ENCODE peak calls at places on chromosomes 13 and 19, in eight cellular contexts. G is colonic mucosa; L is effector memory CD8-positive, alpha-beta T cell; V is activated naive CD4-positive, alpha-beta T cell treated with anti-CD3 and anti-CD28 coated beads for 36 hours; W is Calu3; Z is COR-L47; U is WERI-Rb-1; D is NCI-H774. Q is an unnamed sample.

GRCh38 chr13:109743706-109744453 is 42.5 kb downstream of the IRS2 start:
- DNase-seq in G (peak), L (no peak), V (peak), W (peak), Z (peak), U (peak), D (peak), Q (no peak)

GRCh38 chr13:44141213-44141724 is 232.4 kb upstream of the SERP2 start:
- DNase-seq in G (peak), L (no peak), V (peak), W (no peak), Z (no peak), U (no peak), D (no peak), Q (no peak)

GRCh38 chr19:49359851-49360845 is 2.1 kb downstream of the TEAD2 start:
- DNase-seq in G (no peak), L (no peak), V (no peak), W (no peak), Z (no peak), U (no peak), D (no peak), Q (no peak)

GRCh38 chr19:38089440-38089839 is 134.6 kb downstream of the DPF1 start:
- DNase-seq in G (no peak), L (no peak), V (no peak), W (no peak), Z (no peak), U (no peak), D (no peak), Q (no peak)

GRCh38 chr19:30968210-30968609 is 381.0 kb downstream of the TSHZ3 start:
- DNase-seq in G (no peak), L (no peak), V (no peak), W (no peak), Z (no peak), U (no peak), D (no peak), Q (no peak)

GRCh38 chr19:39406656-39407393 is at the start of gene ZFP36:
- DNase-seq in G (peak), L (peak), V (peak), W (peak), Z (peak), U (peak), D (peak), Q (no peak)

GRCh38 chr13:44471686-44472085 is 98.1 kb downstream of the SERP2 start:
- DNase-seq in G (no peak), L (no peak), V (no peak), W (no peak), Z (no peak), U (no peak), D (no peak), Q (no peak)

GRCh38 chr13:106477303-106477702 is 58.2 kb downstream of the EFNB2 start:
- DNase-seq in G (peak), L (no peak), V (no peak), W (no peak), Z (no peak), U (no peak), D (peak), Q (no peak)

GRCh38 chr19:49497047-49497789 is 984 bp downstream of the RPS11 start:
- DNase-seq in G (peak), L (peak), V (peak), W (peak), Z (peak), U (peak), D (peak), Q (no peak)

GRCh38 chr19:33207040-33207620 is 13.0 kb downstream of the LRP3 start:
- DNase-seq in G (no peak), L (no peak), V (no peak), W (no peak), Z (no peak), U (no peak), D (no peak), Q (no peak)

GRCh38 chr19:17370026-17370587 is 7.0 kb downstream of the PLVAP start:
- DNase-seq in G (no peak), L (no peak), V (no peak), W (no peak), Z (no peak), U (no peak), D (no peak), Q (no peak)

GRCh38 chr19:56837892-56838679 is 2.4 kb downstream of the PEG3 start:
- DNase-seq in G (peak), L (no peak), V (peak), W (no peak), Z (no peak), U (peak), D (no peak), Q (no peak)

GRCh38 chr13:42847891-42848663 is 66.7 kb downstream of the FAM216B start:
- DNase-seq in G (no peak), L (no peak), V (no peak), W (no peak), Z (no peak), U (no peak), D (no peak), Q (no peak)

GRCh38 chr19:6802336-6803035 is 30.0 kb downstream of the VAV1 start:
- DNase-seq in G (peak), L (peak), V (peak), W (no peak), Z (no peak), U (no peak), D (peak), Q (no peak)

GRCh38 chr13:98225036-98225940 is 48.2 kb upstream of the RNF113B start:
- DNase-seq in G (no peak), L (no peak), V (no peak), W (no peak), Z (no peak), U (no peak), D (no peak), Q (no peak)

GRCh38 chr19:41909706-41910105 is 18.5 kb downstream of the ERFL start:
- DNase-seq in G (no peak), L (no peak), V (no peak), W (no peak), Z (no peak), U (no peak), D (no peak), Q (no peak)

GRCh38 chr13:91313103-91313502 is 34.4 kb upstream of the MIR17HG start:
- DNase-seq in G (no peak), L (peak), V (peak), W (no peak), Z (peak), U (no peak), D (no peak), Q (no peak)

GRCh38 chr13:51797664-51798488 is 6.1 kb downstream of the DHRS12 start:
- DNase-seq in G (peak), L (peak), V (peak), W (peak), Z (peak), U (peak), D (peak), Q (no peak)

GRCh38 chr13:79679334-79679733 is 198.4 kb downstream of the NDFIP2 start:
- DNase-seq in G (peak), L (peak), V (peak), W (peak), Z (peak), U (peak), D (no peak), Q (no peak)

GRCh38 chr13:19085258-19085657 is 96.4 kb downstream of the TUBA3C start:
- DNase-seq in G (no peak), L (no peak), V (no peak), W (no peak), Z (no peak), U (no peak), D (no peak), Q (no peak)

GRCh38 chr19:18298601-18299000 is 17.2 kb upstream of the JUND start:
- DNase-seq in G (no peak), L (no peak), V (peak), W (no peak), Z (no peak), U (no peak), D (no peak), Q (no peak)

GRCh38 chr13:39362652-39363390 is 240.2 kb downstream of the LHFPL6 start:
- DNase-seq in G (no peak), L (no peak), V (no peak), W (no peak), Z (no peak), U (peak), D (no peak), Q (no peak)

GRCh38 chr13:47908200-47908902 is 92.7 kb downstream of the SUCLA2 start:
- DNase-seq in G (no peak), L (no peak), V (no peak), W (no peak), Z (no peak), U (no peak), D (no peak), Q (no peak)

GRCh38 chr13:50650936-50651638 is 192.4 kb downstream of the DLEU7 start:
- DNase-seq in G (no peak), L (no peak), V (no peak), W (no peak), Z (peak), U (no peak), D (no peak), Q (no peak)

GRCh38 chr13:72839831-72840426 is 58.0 kb downstream of the PIBF1 start:
- DNase-seq in G (peak), L (no peak), V (peak), W (peak), Z (peak), U (peak), D (peak), Q (no peak)

GRCh38 chr13:39655569-39656324 is at the start of gene COG6:
- DNase-seq in G (peak), L (peak), V (peak), W (peak), Z (peak), U (peak), D (peak), Q (peak)

GRCh38 chr13:112567161-112567862 is 20.6 kb downstream of the TUBGCP3 start:
- DNase-seq in G (no peak), L (no peak), V (no peak), W (no peak), Z (no peak), U (no peak), D (no peak), Q (no peak)

GRCh38 chr13:97372929-97373328 is 61.0 kb upstream of the RAP2A start:
- DNase-seq in G (no peak), L (no peak), V (no peak), W (no peak), Z (no peak), U (no peak), D (no peak), Q (no peak)

GRCh38 chr19:32224371-32225244 is 120.8 kb upstream of the ZNF507 start:
- DNase-seq in G (peak), L (peak), V (peak), W (peak), Z (no peak), U (peak), D (peak), Q (no peak)

GRCh38 chr13:111006508-111007031 is 91.7 kb upstream of the ANKRD10 start:
- DNase-seq in G (peak), L (no peak), V (no peak), W (no peak), Z (no peak), U (no peak), D (no peak), Q (no peak)

Q was measured in cortex of kidney.